ENCODE peak calls at places on chromosomes 2 and 18, in four cellular contexts. T is activated effector memory CD4-positive, alpha-beta T cell treated with anti-CD3 and anti-CD28 coated beads, Interleukin-2, amount 50 U/mL, for 16 hours; R is MCF 10A; S is GOT3. D is an unnamed sample.

GRCh38 chr2:63050186-63050915 is at the start of gene OTX1:
- DNase-seq in T (peak), R (peak), S (no peak), D (peak)

GRCh38 chr2:197498937-197499593 is 575 bp downstream of the HSPD1 start:
- DNase-seq in T (peak), R (peak), S (peak), D (peak)

GRCh38 chr2:73925033-73925704 is 1.5 kb upstream of the DGUOK start:
- DNase-seq in T (no peak), R (no peak), S (no peak), D (no peak)

GRCh38 chr2:1751768-1752725 is 7.7 kb upstream of the PXDN start:
- DNase-seq in T (no peak), R (no peak), S (no peak), D (peak)

GRCh38 chr2:215653344-215654015 is 217.6 kb upstream of the FN1 start:
- DNase-seq in T (no peak), R (no peak), S (no peak), D (no peak)

GRCh38 chr18:48545690-48546365 is 7.0 kb downstream of the CTIF start:
- DNase-seq in T (peak), R (peak), S (no peak), D (peak)

GRCh38 chr2:152344561-152345195 is 9.7 kb downstream of the FMNL2 start:
- DNase-seq in T (no peak), R (no peak), S (no peak), D (no peak)

GRCh38 chr18:7559709-7560319 is 7.3 kb upstream of the PTPRM start:
- DNase-seq in T (no peak), R (no peak), S (no peak), D (no peak)

D was measured in posterior vena cava.